ENCODE peak calls at places on chromosomes 11 and 22, in four cellular contexts. X is uterus, C is pancreas, S is adrenal gland. R is an unnamed sample.

GRCh38 chr11:32006799-32007388 is 84.0 kb upstream of the RCN1 start:
- DNase-seq in S (no peak), X (no peak), C (no peak), R (peak)

GRCh38 chr11:58958500-58958899 is 19.2 kb downstream of the GLYATL1 start:
- DNase-seq in X (no peak), C (peak), S (peak), R (peak)

GRCh38 chr11:131688056-131688693 is 317.8 kb downstream of the NTM start:
- DNase-seq in S (peak), X (no peak), C (peak), R (peak)

GRCh38 chr11:102513869-102514268 is 16.7 kb downstream of the MMP7 start:
- DNase-seq in C (peak), X (peak), S (peak), R (no peak)

GRCh38 chr11:35548925-35549561 is 23.6 kb upstream of the PAMR1 start:
- DNase-seq in X (no peak), S (no peak), C (no peak), R (no peak)

GRCh38 chr22:17085277-17086091 is 684 bp downstream of the IL17RA start:
- DNase-seq in C (peak), X (peak), S (peak), R (no peak)

GRCh38 chr11:74397531-74398243 is 546 bp downstream of the PGM2L1 start:
- DNase-seq in X (no peak), S (no peak), C (peak), R (peak)

GRCh38 chr11:86715611-86716010 is 43.2 kb upstream of the ME3 start:
- DNase-seq in X (no peak), C (no peak), S (no peak), R (no peak)

GRCh38 chr22:20566420-20567260 is 59.2 kb downstream of the MED15 start:
- DNase-seq in C (no peak), X (peak), S (no peak), R (no peak)

GRCh38 chr11:78419327-78419726 is 1.7 kb upstream of the GAB2 start:
- DNase-seq in C (no peak), X (peak), S (peak), R (peak)

GRCh38 chr11:36273110-36273509 is 16.1 kb downstream of the COMMD9 start:
- DNase-seq in C (no peak), X (no peak), S (no peak), R (no peak)

GRCh38 chr11:123483058-123483457 is 53.0 kb downstream of the GRAMD1B start:
- DNase-seq in S (no peak), X (no peak), C (no peak), R (no peak)

GRCh38 chr11:43392713-43393112 is 34.0 kb downstream of the TTC17 start:
- DNase-seq in X (no peak), C (no peak), S (no peak), R (no peak)

GRCh38 chr11:10451399-10452116 is 3.5 kb upstream of the AMPD3 start:
- DNase-seq in C (no peak), S (peak), X (no peak), R (no peak)

GRCh38 chr11:19110290-19110689 is 6.7 kb upstream of the ZDHHC13 start:
- DNase-seq in X (no peak), S (no peak), C (peak), R (peak)

GRCh38 chr11:116853461-116854073 is 16.1 kb upstream of the APOA1 start:
- DNase-seq in S (no peak), C (no peak), X (no peak), R (no peak)

DNA sequence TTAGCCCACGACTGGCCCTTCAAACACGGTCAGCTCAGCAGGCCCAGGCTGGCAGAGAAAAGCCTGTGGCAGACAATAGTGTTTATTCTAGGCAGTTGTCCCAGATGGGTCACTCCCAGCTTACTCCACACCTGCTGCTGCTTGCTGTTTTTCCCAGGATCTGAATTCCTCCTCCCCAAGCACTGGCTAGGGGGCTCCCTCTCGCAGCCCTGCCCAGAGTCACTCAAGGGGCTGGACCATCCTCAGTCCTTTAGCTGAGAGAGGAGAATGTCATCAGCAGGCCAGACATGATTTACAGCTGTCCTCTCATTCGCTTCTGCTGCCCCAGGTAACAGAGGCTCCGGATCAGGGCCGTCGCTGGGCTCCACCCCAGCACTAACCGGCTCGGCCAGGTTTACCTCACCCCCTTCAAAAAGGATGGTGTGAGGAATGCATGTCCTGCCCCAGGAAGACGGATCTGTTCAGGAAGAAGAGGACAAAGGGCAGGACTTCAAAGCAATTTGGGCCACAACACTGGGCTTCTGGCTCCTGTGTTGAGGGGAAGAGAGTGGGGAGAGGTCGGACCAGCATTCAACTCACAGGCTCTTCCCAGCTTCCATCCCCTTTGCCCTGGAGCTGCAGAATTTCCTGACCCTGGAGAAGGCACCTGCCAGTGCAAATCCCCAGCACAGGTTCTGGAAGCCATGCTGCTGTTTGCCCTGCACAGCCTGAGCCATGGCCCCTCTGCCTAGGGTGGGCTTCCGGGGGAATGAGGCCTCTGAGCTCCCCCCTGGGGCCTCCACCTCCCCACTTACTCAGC is 59.7 kb upstream of the BARX2 start:
- DNase-seq in S (no peak), C (peak), X (no peak), R (no peak)
- H3K27ac ChIP-seq in S (no peak), C (peak), X (no peak), R (no peak)

DNA sequence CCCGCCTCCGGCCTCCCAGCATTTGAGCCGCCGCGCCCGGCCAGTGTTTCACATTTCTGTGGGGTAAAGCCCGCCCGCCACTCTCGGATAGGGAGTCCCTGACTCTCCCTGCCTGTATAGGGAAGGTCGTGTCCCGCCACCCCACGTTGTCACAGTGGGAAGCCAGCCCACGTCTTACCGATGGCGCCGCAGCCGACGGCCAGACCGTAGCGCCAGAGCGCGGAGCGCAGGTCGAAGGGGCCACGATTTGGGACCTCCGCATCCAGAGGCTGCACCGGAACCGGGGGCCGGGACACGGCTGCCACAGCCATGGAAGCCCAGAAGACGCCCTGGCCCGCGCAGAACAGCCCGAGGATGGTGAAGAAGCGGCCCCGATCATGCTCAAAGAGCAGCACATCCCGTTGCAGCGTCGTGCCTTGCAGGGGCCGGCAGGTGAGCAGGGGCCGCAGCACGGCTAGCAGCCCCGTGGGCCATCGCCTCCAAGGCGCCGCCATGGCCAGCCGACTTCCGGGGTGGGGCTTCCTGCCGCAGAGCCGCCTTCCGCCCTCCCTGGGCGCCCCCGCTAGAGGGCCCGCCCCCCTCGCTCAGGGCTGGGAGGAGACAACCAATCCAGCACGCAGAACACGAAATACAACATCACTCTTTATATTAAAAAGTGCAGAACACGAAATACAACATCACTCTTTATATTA is at the start of gene TMEM223:
- DNase-seq in X (peak), S (peak), C (peak), R (peak)
- TF ChIP-seq CTCF in X (peak), S (peak), C (no peak), R (no peak)

DNA sequence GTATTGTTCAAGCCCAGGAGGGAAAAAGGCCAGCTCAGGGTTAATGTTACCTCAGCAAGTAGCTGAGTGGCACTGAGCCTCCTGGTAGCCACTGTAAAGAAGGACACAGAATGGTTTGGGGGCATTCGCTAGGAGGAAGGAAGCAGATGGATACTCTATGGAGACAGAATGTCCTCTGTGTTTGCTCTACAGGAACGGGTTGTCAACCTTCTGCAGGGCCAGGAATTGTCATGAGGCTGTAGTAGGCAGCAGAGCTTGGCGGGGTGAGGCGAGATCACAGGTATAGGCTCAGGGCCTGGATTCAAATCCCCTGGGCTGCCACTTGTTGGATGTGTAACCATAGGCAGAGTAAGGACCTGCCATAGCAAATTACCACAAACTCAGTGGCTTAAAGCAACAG is 3.0 kb upstream of the LRRC75B start:
- DNase-seq in X (no peak), C (no peak), S (no peak), R (no peak)
- H3K27ac ChIP-seq in X (no peak), C (no peak), S (no peak), R (no peak)

DNA sequence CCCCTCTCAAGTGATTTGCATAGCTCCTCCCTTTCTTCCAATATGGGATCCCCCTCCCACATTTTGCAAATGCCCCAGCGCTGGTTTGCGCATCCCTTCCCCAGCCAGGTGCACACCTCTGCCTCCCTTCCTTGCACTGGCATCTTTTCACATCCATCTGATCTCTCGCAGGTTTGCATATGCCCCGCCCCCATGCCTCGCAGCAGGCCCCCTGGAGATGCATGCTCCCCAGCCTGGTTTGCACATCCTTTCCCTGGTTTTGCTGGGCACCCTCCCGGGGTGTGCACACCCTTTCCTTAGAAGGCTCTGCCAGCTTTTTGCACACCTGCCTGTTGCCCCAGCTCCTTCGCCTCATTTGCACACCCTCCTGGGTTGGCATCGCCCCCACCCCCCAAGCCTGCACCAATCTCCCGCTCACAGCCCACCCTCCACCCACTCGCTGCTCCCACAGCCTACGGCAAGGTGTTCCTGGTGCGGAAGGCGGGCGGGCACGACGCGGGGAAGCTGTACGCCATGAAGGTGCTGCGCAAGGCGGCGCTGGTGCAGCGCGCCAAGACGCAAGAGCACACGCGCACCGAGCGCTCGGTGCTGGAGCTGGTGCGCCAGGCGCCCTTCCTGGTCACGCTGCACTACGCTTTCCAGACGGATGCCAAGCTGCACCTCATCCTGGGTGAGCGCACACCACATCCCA is 895 bp downstream of the RPS6KA4 start:
- DNase-seq in X (no peak), S (no peak), C (peak), R (no peak)
- TF ChIP-seq CTCF in X (no peak), S (no peak), C (no peak), R (no peak)

GRCh38 chr22:42353883-42354727 is 78.1 kb downstream of the NFAM1 start:
- DNase-seq in X (no peak), C (no peak), S (no peak), R (no peak)

GRCh38 chr22:42358643-42359558 is 73.3 kb downstream of the NFAM1 start:
- DNase-seq in X (no peak), S (no peak), C (no peak), R (no peak)

GRCh38 chr22:42357634-42358296 is 74.4 kb downstream of the NFAM1 start:
- DNase-seq in C (peak), X (no peak), S (no peak), R (peak)

GRCh38 chr22:42356547-42356946 is 75.7 kb downstream of the NFAM1 start:
- DNase-seq in S (no peak), X (no peak), C (no peak), R (no peak)

DNA sequence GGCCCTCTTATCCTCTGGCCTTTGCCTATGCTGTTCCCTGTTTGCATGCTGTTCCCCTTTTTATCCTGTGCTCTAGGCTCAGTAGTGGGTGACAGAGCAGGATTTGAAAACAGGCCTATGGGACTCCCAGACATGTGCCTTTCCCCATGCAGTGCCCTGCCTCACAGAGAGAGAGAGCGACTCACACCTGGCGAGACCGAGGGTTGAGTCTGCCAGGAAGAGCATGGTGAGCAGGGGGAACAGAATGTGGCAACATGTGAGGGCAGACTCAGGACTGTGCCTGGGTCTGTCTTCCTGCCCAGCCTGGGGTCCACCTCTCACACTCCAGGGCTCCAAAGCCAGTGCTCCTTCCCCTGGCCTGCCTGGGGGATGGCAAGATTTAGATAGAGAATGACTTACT is 75.0 kb downstream of the NFAM1 start:
- DNase-seq in X (no peak), C (no peak), S (no peak), R (no peak)
- H3K27ac ChIP-seq in X (no peak), C (peak), S (no peak), R (no peak)

GRCh38 chr11:850777-851762 is 8.4 kb downstream of the TSPAN4 start:
- DNase-seq in X (no peak), C (no peak), S (no peak), R (no peak)
- TF ChIP-seq CTCF in X (no peak), C (no peak), S (no peak), R (no peak)

DNA sequence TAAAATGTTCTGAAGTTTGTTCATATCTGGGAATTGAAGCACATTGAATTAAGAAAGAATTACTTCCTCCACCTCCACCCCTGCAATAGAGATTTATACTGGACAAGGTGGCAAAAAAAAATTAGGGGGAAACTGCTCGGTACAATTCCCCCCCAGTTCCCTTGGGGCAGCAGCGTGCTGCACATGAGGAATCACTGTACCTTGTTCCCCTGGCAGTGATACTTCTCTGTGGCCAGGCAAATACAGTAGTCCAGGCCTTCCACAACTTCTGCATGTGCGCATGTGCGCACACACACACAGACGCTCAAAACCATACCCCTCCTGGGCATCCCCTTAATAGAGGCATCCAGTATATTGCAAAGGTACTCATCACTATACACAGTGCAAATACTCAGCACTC is 69.0 kb downstream of the ARFGAP2 start:
- DNase-seq in C (no peak), X (no peak), S (no peak), R (no peak)
- H3K27ac ChIP-seq in C (no peak), X (no peak), S (no peak), R (no peak)

DNA sequence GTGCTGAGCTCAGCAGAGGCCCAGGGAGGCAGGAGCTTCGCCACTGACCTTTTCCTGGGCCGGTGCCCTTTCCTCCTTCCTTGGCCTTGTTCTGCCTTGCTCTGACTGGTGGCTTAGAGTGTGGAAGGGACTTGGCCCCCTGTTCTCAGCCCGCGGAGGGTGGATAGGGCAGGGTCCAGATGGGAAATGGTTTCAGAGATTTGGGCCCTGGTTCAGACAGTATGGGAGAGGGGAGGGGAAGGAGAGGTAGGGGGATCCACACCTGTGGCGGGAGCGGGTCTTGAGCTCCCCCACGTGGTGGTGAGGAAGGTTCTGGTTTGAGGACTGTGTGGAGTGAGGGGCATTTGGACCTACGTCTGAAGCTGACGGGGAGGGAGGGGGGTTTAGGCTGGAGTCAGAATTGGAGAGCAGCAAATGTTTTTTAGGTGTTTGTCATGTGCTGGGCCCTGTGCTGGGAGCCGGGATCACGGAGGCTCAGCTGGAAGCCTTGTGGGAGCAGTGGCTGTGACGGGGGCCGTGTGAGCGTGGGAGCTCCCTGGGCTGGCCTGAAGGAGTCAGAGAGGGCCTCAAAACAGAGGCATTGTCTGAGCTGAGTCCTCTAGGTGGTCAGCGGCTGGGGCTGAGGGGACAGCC is 27.2 kb downstream of the SHANK3 start:
- DNase-seq in S (no peak), X (no peak), C (no peak), R (no peak)
- TF ChIP-seq CTCF in S (no peak), X (no peak), C (no peak), R (no peak)

GRCh38 chr11:128302425-128303186 is 284.8 kb downstream of the ETS1 start:
- DNase-seq in X (no peak), S (no peak), C (no peak), R (no peak)
- H3K27ac ChIP-seq in X (no peak), S (no peak), C (no peak), R (peak)